ENCODE peak calls at places on chromosomes 4 and X, in four cellular contexts. One of them, this sample, is unnamed.
A peak's percentile ranks its signal among the peaks of the same experiment; 100 is the strongest.

GRCh38 chrX:7170903-7171302 is 22.9 kb upstream of the PUDP start:
- DNase-seq in gastrocnemius medialis: no peak
- DNase-seq in IMR-90: no peak
- DNase-seq in dorsolateral prefrontal cortex: no peak
- DNase-seq in this sample: peak; percentile 29

GRCh38 chrX:118634336-118634735 is 93.1 kb upstream of the IL13RA1 start:
- DNase-seq in IMR-90: no peak
- DNase-seq in dorsolateral prefrontal cortex: no peak
- DNase-seq in gastrocnemius medialis: no peak
- DNase-seq in this sample: no peak

GRCh38 chr4:109966891-109967481 is 54.3 kb downstream of the EGF start:
- DNase-seq in IMR-90: no peak
- DNase-seq in dorsolateral prefrontal cortex: no peak
- DNase-seq in gastrocnemius medialis: no peak
- DNase-seq in this sample: no peak

GRCh38 chr4:78569291-78569821 is 17.8 kb downstream of the ANXA3 start:
- DNase-seq in dorsolateral prefrontal cortex: no peak
- DNase-seq in IMR-90: peak; percentile 82
- DNase-seq in gastrocnemius medialis: no peak
- DNase-seq in this sample: no peak

GRCh38 chr4:141246683-141247429 is 26.2 kb downstream of the ZNF330 start:
- DNase-seq in IMR-90: peak; percentile 31
- DNase-seq in gastrocnemius medialis: no peak
- DNase-seq in dorsolateral prefrontal cortex: no peak
- DNase-seq in this sample: no peak

GRCh38 chrX:2508648-2509335 is 8.0 kb upstream of the DHRSX start:
- DNase-seq in gastrocnemius medialis: no peak
- DNase-seq in dorsolateral prefrontal cortex: no peak
- DNase-seq in IMR-90: no peak
- DNase-seq in this sample: no peak

GRCh38 chr4:15469402-15470148 is at the start of gene CC2D2A:
- DNase-seq in IMR-90: peak; percentile 69
- DNase-seq in gastrocnemius medialis: no peak
- DNase-seq in dorsolateral prefrontal cortex: no peak
- DNase-seq in this sample: no peak

GRCh38 chrX:105876658-105877057 is 54.3 kb downstream of the NRK start:
- DNase-seq in IMR-90: peak; percentile 19
- DNase-seq in gastrocnemius medialis: no peak
- DNase-seq in dorsolateral prefrontal cortex: no peak
- DNase-seq in this sample: no peak

GRCh38 chr4:83386931-83387897 is 52.6 kb upstream of the HPSE start:
- DNase-seq in gastrocnemius medialis: no peak
- DNase-seq in IMR-90: no peak
- DNase-seq in dorsolateral prefrontal cortex: no peak
- DNase-seq in this sample: no peak

GRCh38 chr4:153622093-153622492 is 62.0 kb upstream of the TLR2 start:
- DNase-seq in dorsolateral prefrontal cortex: no peak
- DNase-seq in gastrocnemius medialis: no peak
- DNase-seq in IMR-90: no peak
- DNase-seq in this sample: no peak
- H3K27ac ChIP-seq in dorsolateral prefrontal cortex: no peak overlapping the region
- H3K27ac ChIP-seq in gastrocnemius medialis: no peak overlapping the region
- H3K27ac ChIP-seq in IMR-90: no peak overlapping the region
- H3K27ac ChIP-seq in this sample: no peak overlapping the region

GRCh38 chrX:110002300-110003166 is at the start of gene TMEM164:
- DNase-seq in dorsolateral prefrontal cortex: peak; percentile 76
- DNase-seq in gastrocnemius medialis: peak; percentile 72
- DNase-seq in IMR-90: peak; percentile 66
- DNase-seq in this sample: peak; percentile 89

GRCh38 chrX:110003167-110004156 is 548 bp downstream of the TMEM164 start:
- DNase-seq in gastrocnemius medialis: no peak
- DNase-seq in IMR-90: no peak
- DNase-seq in dorsolateral prefrontal cortex: no peak
- DNase-seq in this sample: no peak

GRCh38 chrX:110000000-110000399 is 2.9 kb upstream of the TMEM164 start:
- DNase-seq in gastrocnemius medialis: no peak
- DNase-seq in IMR-90: no peak
- DNase-seq in dorsolateral prefrontal cortex: no peak
- DNase-seq in this sample: no peak

GRCh38 chrX:110001702-110002299 is 1.1 kb upstream of the TMEM164 start:
- DNase-seq in dorsolateral prefrontal cortex: no peak
- DNase-seq in IMR-90: no peak
- DNase-seq in gastrocnemius medialis: no peak
- DNase-seq in this sample: no peak

DNA sequence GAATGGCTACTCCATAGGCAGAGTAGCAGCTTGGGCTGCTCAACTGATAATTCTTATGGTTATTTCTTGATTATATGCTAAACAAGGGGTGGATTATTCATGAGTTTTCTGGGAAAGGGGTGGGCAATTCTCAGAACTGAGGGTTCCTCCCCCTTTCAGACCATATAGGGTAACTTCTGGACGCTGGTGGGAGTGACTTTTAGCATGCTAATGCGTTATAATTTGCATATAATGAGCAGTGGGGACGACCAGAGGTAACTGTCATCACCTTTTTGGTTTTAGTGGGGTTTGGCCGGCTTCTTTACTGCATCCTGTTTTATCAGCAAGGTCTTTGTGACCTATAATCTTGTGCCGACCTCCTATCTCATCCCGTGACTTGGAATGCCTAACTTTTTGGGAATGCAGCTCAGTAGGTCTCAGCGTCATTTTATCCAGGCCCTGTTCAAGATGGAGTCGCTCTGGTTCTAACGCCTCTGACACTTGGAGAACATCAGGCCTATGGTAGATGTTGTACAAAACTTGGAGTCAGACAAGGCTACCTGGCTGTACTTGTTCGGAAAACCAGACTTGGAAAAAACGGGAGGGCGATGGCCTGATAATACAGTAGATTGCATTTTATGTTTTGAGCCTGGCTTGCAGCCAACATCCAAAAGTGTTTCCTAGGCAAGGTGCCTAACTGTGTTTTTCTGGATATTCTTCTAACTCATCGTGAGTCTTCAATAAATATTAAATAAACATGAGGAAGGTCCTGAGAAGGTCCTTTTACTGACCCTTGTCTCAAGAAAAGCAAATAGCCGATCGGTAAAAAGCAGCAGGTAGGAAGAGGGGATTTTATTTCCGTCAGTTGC is 1.8 kb upstream of the TMEM164 start:
- DNase-seq in gastrocnemius medialis: no peak
- DNase-seq in IMR-90: no peak
- DNase-seq in dorsolateral prefrontal cortex: no peak
- DNase-seq in this sample: no peak
- H3K27ac ChIP-seq in gastrocnemius medialis: peak overlapping the region; percentile 92
- H3K27ac ChIP-seq in IMR-90: no peak overlapping the region
- H3K27ac ChIP-seq in dorsolateral prefrontal cortex: no peak overlapping the region
- H3K27ac ChIP-seq in this sample: no peak overlapping the region

DNA sequence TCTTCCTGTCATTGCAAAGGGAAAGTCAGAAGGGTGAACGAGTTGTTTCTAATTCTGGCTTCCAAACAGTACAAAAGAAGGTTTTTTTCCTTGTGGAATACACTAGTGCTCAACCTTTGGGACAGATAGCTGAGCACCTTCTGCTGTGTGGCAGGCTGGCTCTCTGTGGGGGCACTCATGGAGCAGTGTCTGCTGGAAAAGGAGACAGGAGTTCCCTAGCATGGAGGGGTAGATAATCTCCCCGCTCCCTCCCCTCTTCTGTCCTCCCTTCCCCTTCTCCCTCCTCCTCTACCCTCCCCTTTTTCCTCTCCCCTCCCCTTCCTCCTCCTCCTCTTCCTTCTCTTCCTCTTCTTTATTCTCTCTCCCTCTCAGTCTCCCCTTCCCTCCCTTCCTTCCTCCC is 62.4 kb upstream of the MTM1 start:
- DNase-seq in dorsolateral prefrontal cortex: no peak
- DNase-seq in gastrocnemius medialis: no peak
- DNase-seq in IMR-90: no peak
- DNase-seq in this sample: no peak
- H3K27ac ChIP-seq in dorsolateral prefrontal cortex: no peak overlapping the region
- H3K27ac ChIP-seq in gastrocnemius medialis: no peak overlapping the region
- H3K27ac ChIP-seq in IMR-90: no peak overlapping the region
- H3K27ac ChIP-seq in this sample: no peak overlapping the region

GRCh38 chr4:2062168-2062807 is 3.2 kb downstream of the NAT8L start:
- DNase-seq in IMR-90: no peak
- DNase-seq in dorsolateral prefrontal cortex: no peak
- DNase-seq in gastrocnemius medialis: no peak
- DNase-seq in this sample: no peak

GRCh38 chr4:2060578-2061207 is 1.6 kb downstream of the NAT8L start:
- DNase-seq in dorsolateral prefrontal cortex: no peak
- DNase-seq in IMR-90: no peak
- DNase-seq in gastrocnemius medialis: no peak
- DNase-seq in this sample: no peak

GRCh38 chr4:2062808-2063524 is 3.8 kb downstream of the NAT8L start:
- DNase-seq in gastrocnemius medialis: no peak
- DNase-seq in dorsolateral prefrontal cortex: no peak
- DNase-seq in IMR-90: no peak
- DNase-seq in this sample: no peak

GRCh38 chr4:2059726-2060577 is 825 bp downstream of the NAT8L start:
- DNase-seq in IMR-90: no peak
- DNase-seq in dorsolateral prefrontal cortex: no peak
- DNase-seq in gastrocnemius medialis: no peak
- DNase-seq in this sample: no peak

GRCh38 chr4:2061208-2062131 is 2.3 kb downstream of the NAT8L start:
- DNase-seq in IMR-90: no peak
- DNase-seq in dorsolateral prefrontal cortex: no peak
- DNase-seq in gastrocnemius medialis: no peak
- DNase-seq in this sample: no peak
- H3K27ac ChIP-seq in IMR-90: no peak overlapping the region
- H3K27ac ChIP-seq in dorsolateral prefrontal cortex: peak overlapping the region; percentile 40
- H3K27ac ChIP-seq in gastrocnemius medialis: no peak overlapping the region
- H3K27ac ChIP-seq in this sample: no peak overlapping the region

GRCh38 chrX:103730147-103730546 is 19.4 kb downstream of the TMEM31 start:
- DNase-seq in IMR-90: no peak
- DNase-seq in dorsolateral prefrontal cortex: no peak
- DNase-seq in gastrocnemius medialis: no peak
- DNase-seq in this sample: no peak
- H3K27ac ChIP-seq in IMR-90: peak overlapping the region; percentile 59
- H3K27ac ChIP-seq in dorsolateral prefrontal cortex: no peak overlapping the region
- H3K27ac ChIP-seq in gastrocnemius medialis: no peak overlapping the region
- H3K27ac ChIP-seq in this sample: no peak overlapping the region